ENCODE peak calls at places on chromosomes 16 and 17, in six cellular contexts. D is mammary epithelial cell; M is activated effector memory CD4-positive, alpha-beta T cell treated with anti-CD3 and anti-CD28 coated beads, Interleukin-2, amount 50 U/mL, for 16 hours; C is ureter; N is globus pallidus; S is AG09309. T is an unnamed sample.

GRCh38 chr17:19384723-19385391 is 2.1 kb downstream of the MFAP4 start:
- DNase-seq in D (no peak), M (no peak), C (peak; percentile 94), N (peak; percentile 94), S (peak; percentile 79), T (peak; percentile 92)

GRCh38 chr17:10119203-10120112 is 78.9 kb downstream of the GAS7 start:
- DNase-seq in D (peak; percentile 42), M (no peak), C (peak; percentile 90), N (no peak), S (no peak), T (peak; percentile 80)

GRCh38 chr16:86110726-86111125 is 211.8 kb downstream of the IRF8 start:
- DNase-seq in D (no peak), M (peak; percentile 42), C (no peak), N (no peak), S (no peak), T (no peak)

GRCh38 chr17:6061290-6061689 is 8.9 kb upstream of the WSCD1 start:
- DNase-seq in D (peak; percentile 81), M (no peak), C (no peak), N (no peak), S (no peak), T (no peak)

GRCh38 chr16:54987081-54987480 is 56.4 kb downstream of the IRX5 start:
- DNase-seq in D (no peak), M (no peak), C (no peak), N (peak; percentile 90), S (no peak), T (no peak)

GRCh38 chr16:87056083-87056482 is 261.1 kb downstream of the C16orf95 start:
- DNase-seq in D (peak; percentile 7), M (peak; percentile 38), C (no peak), N (no peak), S (no peak), T (no peak)

GRCh38 chr16:56945847-56946527 is 14.0 kb downstream of the HERPUD1 start:
- DNase-seq in D (no peak), M (peak; percentile 16), C (no peak), N (no peak), S (no peak), T (no peak)

GRCh38 chr17:2364132-2365116 is 27.1 kb downstream of the SGSM2 start:
- DNase-seq in D (no peak), M (no peak), C (no peak), N (peak; percentile 20), S (no peak), T (peak; percentile 80)

GRCh38 chr17:74778960-74779359 is 2.8 kb upstream of the NAT9 start:
- DNase-seq in D (no peak), M (no peak), C (no peak), N (no peak), S (peak; percentile 47), T (no peak)

GRCh38 chr16:57178793-57179212 is 7.0 kb downstream of the PSME3IP1 start:
- DNase-seq in D (no peak), M (no peak), C (no peak), N (no peak), S (no peak), T (no peak)

T was measured in Right ventricle myocardium inferior.